ENCODE peak calls at places on chromosomes 6 and 20, in four cellular contexts. C is right lobe of liver, Q is left ventricle myocardium inferior, O is colonic mucosa. R is an unnamed sample.

GRCh38 chr6:83258517-83258916 is 65.4 kb downstream of the RWDD2A start:
- DNase-seq in C (no peak), Q (no peak), O (no peak), R (no peak)

GRCh38 chr6:63574554-63574900 is 2.2 kb downstream of the LOC128125822 start:
- DNase-seq in C (no peak), Q (no peak), O (no peak), R (no peak)

GRCh38 chr6:79607000-79607399 is 24.1 kb upstream of the SH3BGRL2 start:
- DNase-seq in C (no peak), Q (no peak), O (no peak), R (no peak)

GRCh38 chr6:167517546-167517945 is 192.7 kb downstream of the TTLL2 start:
- DNase-seq in C (no peak), Q (no peak), O (no peak), R (no peak)

GRCh38 chr6:74113901-74114300 is 417.9 kb downstream of the CD109 start:
- DNase-seq in C (no peak), Q (no peak), O (no peak), R (no peak)

GRCh38 chr6:140857734-140858380 is 1274.9 kb upstream of the GJE1 start:
- DNase-seq in C (no peak), Q (no peak), O (no peak), R (no peak)

GRCh38 chr6:4928426-4928825 is 75.4 kb downstream of the RPP40 start:
- DNase-seq in C (no peak), Q (no peak), O (no peak), R (no peak)

GRCh38 chr20:2814587-2815051 is at the start of gene C20orf141:
- DNase-seq in C (no peak), Q (no peak), O (no peak), R (no peak)

GRCh38 chr6:155882527-155883333 is 427.1 kb upstream of the NOX3 start:
- DNase-seq in C (no peak), Q (no peak), O (no peak), R (no peak)

GRCh38 chr6:50845499-50846108 is 26.9 kb downstream of the TFAP2B start:
- DNase-seq in C (no peak), Q (no peak), O (no peak), R (no peak)

GRCh38 chr6:148840256-148840655 is 93.4 kb downstream of the UST start:
- DNase-seq in C (no peak), Q (no peak), O (no peak), R (no peak)

GRCh38 chr6:37552267-37552666 is 52.6 kb upstream of the CCDC167 start:
- DNase-seq in C (no peak), Q (no peak), O (no peak), R (no peak)

GRCh38 chr6:151370509-151371078 is 20.8 kb downstream of the ZBTB2 start:
- DNase-seq in C (no peak), Q (no peak), O (no peak), R (no peak)

GRCh38 chr20:47727170-47727880 is 58.0 kb downstream of the SULF2 start:
- DNase-seq in C (peak), Q (peak), O (peak), R (peak)

GRCh38 chr20:50380697-50381040 is 129.5 kb upstream of the PTPN1 start:
- DNase-seq in C (peak), Q (no peak), O (peak), R (no peak)

GRCh38 chr20:38723069-38723981 is 961 bp upstream of the SLC32A1 start:
- DNase-seq in C (no peak), Q (no peak), O (no peak), R (no peak)

GRCh38 chr6:17855381-17855780 is 132.1 kb downstream of the KIF13A start:
- DNase-seq in C (no peak), Q (no peak), O (no peak), R (no peak)

GRCh38 chr6:36874016-36874442 is 574 bp downstream of the PPIL1 start:
- DNase-seq in C (no peak), Q (no peak), O (peak), R (no peak)

GRCh38 chr20:36153754-36154695 is 515 bp upstream of the EPB41L1 start:
- DNase-seq in C (peak), Q (peak), O (peak), R (peak)

GRCh38 chr6:44100088-44100550 is 27.1 kb downstream of the MRPL14 start:
- DNase-seq in C (no peak), Q (no peak), O (no peak), R (no peak)

GRCh38 chr6:154243793-154244768 is 112.5 kb downstream of the IPCEF1 start:
- DNase-seq in C (no peak), Q (no peak), O (no peak), R (no peak)

GRCh38 chr20:38043512-38044300 is 10.2 kb downstream of the RPRD1B start:
- DNase-seq in C (no peak), Q (no peak), O (no peak), R (no peak)

GRCh38 chr6:7166410-7167293 is 58.9 kb downstream of the RREB1 start:
- DNase-seq in C (peak), Q (no peak), O (peak), R (no peak)

GRCh38 chr6:26312501-26313390 is 52.3 kb upstream of the BTN3A2 start:
- DNase-seq in C (peak), Q (peak), O (peak), R (peak)

GRCh38 chr6:55875420-55875819 is at the start of gene BMP5:
- DNase-seq in C (no peak), Q (no peak), O (no peak), R (no peak)

GRCh38 chr6:25419879-25420278 is 140.7 kb downstream of the CARMIL1 start:
- DNase-seq in C (no peak), Q (no peak), O (no peak), R (no peak)

GRCh38 chr6:21447987-21448386 is 145.6 kb upstream of the SOX4 start:
- DNase-seq in C (no peak), Q (no peak), O (no peak), R (no peak)

GRCh38 chr6:13733178-13733851 is 21.7 kb upstream of the RANBP9 start:
- DNase-seq in C (peak), Q (peak), O (peak), R (no peak)

GRCh38 chr20:33694666-33695065 is 8.5 kb upstream of the E2F1 start:
- DNase-seq in C (no peak), Q (no peak), O (no peak), R (no peak)

GRCh38 chr6:93278241-93278640 is 141.1 kb downstream of the EPHA7 start:
- DNase-seq in C (no peak), Q (no peak), O (no peak), R (no peak)

GRCh38 chr20:51221103-51221502 is 198.2 kb upstream of the KCNG1 start:
- DNase-seq in C (no peak), Q (no peak), O (no peak), R (no peak)

GRCh38 chr20:38735172-38735571 is 10.9 kb downstream of the SLC32A1 start:
- DNase-seq in C (no peak), Q (no peak), O (no peak), R (no peak)

GRCh38 chr6:145895802-145896201 is 68.4 kb downstream of the SHPRH start:
- DNase-seq in C (no peak), Q (no peak), O (no peak), R (no peak)

GRCh38 chr6:121382467-121383121 is 48.3 kb upstream of the TBC1D32 start:
- DNase-seq in C (no peak), Q (no peak), O (peak), R (no peak)

GRCh38 chr6:90121982-90122381 is 174.7 kb downstream of the BACH2 start:
- DNase-seq in C (no peak), Q (no peak), O (no peak), R (no peak)

GRCh38 chr6:156351346-156351966 is 425.7 kb upstream of the ARID1B start:
- DNase-seq in C (no peak), Q (no peak), O (no peak), R (no peak)

GRCh38 chr6:40320441-40320840 is 266.7 kb downstream of the LRFN2 start:
- DNase-seq in C (peak), Q (no peak), O (no peak), R (no peak)

GRCh38 chr6:135146160-135146920 is 34.8 kb upstream of the MYB start:
- DNase-seq in C (no peak), Q (no peak), O (no peak), R (no peak)

GRCh38 chr6:157711060-157711459 is 112.0 kb upstream of the SNX9 start:
- DNase-seq in C (no peak), Q (no peak), O (no peak), R (no peak)

GRCh38 chr6:157708933-157709332 is 114.1 kb upstream of the SNX9 start:
- DNase-seq in C (no peak), Q (no peak), O (no peak), R (no peak)

GRCh38 chr6:157712585-157713295 is 110.3 kb upstream of the SNX9 start:
- DNase-seq in C (no peak), Q (no peak), O (no peak), R (no peak)

GRCh38 chr6:157709514-157709913 is 113.5 kb upstream of the SNX9 start:
- DNase-seq in C (no peak), Q (no peak), O (no peak), R (no peak)

DNA sequence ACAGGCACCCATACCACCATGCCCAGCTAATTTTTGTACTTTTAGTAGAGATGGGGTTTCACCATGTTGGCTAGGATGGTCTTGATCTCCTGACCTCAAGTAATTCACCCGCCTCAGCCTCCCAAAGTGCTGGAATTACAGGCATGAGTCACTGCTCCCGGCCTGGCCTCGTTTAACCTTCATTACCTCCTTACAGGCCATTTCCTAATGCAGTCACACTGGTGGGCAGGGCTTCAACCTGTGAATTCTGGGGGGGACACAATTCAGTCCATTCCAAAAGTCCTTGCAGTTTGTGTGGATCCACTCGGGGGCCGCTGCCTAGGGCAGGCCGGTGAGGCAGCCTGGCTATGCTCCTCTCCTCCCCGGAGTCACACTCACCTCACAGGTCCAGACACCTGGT is 112.4 kb upstream of the SNX9 start:
- DNase-seq in C (no peak), Q (no peak), O (no peak), R (no peak)
- H3K27ac ChIP-seq in C (no peak), Q (no peak), O (no peak), R (no peak)

GRCh38 chr6:161168281-161168891 is 105.5 kb downstream of the AGPAT4 start:
- DNase-seq in C (peak), Q (no peak), O (peak), R (no peak)

GRCh38 chr6:161171207-161171606 is 102.7 kb downstream of the AGPAT4 start:
- DNase-seq in C (no peak), Q (no peak), O (no peak), R (no peak)

GRCh38 chr6:161169060-161169459 is 104.8 kb downstream of the AGPAT4 start:
- DNase-seq in C (no peak), Q (no peak), O (no peak), R (no peak)

GRCh38 chr6:161166677-161167076 is 107.2 kb downstream of the AGPAT4 start:
- DNase-seq in C (no peak), Q (no peak), O (no peak), R (no peak)

DNA sequence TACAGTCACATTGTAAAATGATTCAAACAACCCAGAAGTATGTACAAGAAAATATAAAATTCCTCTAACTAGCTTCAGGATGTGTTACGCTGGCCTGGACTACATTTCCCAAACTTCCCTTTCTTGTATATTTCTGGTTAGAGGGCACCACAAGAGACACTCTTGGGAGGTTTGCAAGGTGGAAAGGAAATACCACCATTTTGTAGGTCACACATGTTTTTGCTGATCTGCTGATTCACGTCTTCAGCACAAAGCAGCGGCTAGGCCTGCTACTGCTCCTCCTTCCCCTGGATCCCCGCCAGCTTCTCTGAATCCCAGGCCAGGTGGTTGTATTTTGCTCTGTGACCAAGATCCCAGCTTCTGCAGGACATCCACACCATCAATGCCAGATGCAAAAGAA is 104.2 kb downstream of the AGPAT4 start:
- DNase-seq in C (peak), Q (no peak), O (no peak), R (no peak)
- H3K4me3 ChIP-seq in C (no peak), Q (no peak), O (no peak), R (no peak)

DNA sequence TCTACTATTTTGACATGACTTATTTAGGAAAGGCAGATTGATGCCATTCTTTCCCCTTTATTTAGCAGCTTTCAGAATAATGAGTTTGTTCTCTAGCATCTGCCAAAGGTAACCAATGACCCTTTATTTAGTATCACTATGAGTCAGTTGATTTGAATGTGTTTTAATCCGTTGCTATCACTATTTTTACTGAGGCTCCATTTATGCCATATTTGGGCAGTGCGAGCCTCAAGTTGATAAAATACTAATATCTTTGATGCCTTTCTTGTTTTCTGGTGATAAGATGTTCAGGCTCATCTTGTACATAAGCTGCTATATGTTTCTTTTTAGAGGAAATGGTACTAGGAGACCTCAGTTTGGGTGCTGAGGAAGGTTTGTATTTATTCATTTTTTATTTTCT is 15.6 kb upstream of the NOTCH4 start:
- DNase-seq in C (no peak), Q (no peak), O (no peak), R (no peak)
- H3K27ac ChIP-seq in C (no peak), Q (no peak), O (no peak), R (no peak)

GRCh38 chr20:63167026-63167917 is 48.7 kb downstream of the YTHDF1 start:
- DNase-seq in C (no peak), Q (no peak), O (no peak), R (no peak)
- H3K4me3 ChIP-seq in C (no peak), Q (no peak), O (no peak), R (no peak)

DNA sequence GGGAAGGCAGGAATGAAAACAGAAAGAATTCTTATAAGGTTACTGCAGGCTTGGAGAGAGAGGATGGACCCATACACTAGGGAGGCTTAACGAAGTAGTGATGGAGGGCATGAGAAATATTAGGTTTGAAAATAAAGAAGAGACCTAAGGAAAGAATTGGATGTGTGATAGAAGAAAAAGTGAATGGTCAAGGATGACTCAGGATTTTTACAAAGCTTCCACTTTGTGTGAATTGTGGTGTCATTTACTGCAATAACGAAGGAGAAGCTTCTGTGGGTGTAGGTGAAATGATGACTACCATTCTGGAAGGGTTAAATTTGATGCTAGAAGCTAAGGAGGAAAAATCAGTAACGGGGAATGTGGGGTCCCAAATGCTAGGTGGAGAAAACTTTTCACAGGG is 191.2 kb downstream of the UTRN start:
- DNase-seq in C (no peak), Q (no peak), O (no peak), R (no peak)
- H3K27ac ChIP-seq in C (no peak), Q (peak), O (no peak), R (no peak)

GRCh38 chr6:75936682-75937081 is 135.8 kb downstream of the IMPG1 start:
- DNase-seq in C (no peak), Q (no peak), O (no peak), R (no peak)

GRCh38 chr6:75932067-75932466 is 140.4 kb downstream of the IMPG1 start:
- DNase-seq in C (no peak), Q (peak), O (no peak), R (no peak)

GRCh38 chr6:75933387-75933975 is 139.0 kb downstream of the IMPG1 start:
- DNase-seq in C (peak), Q (no peak), O (no peak), R (no peak)

GRCh38 chr6:75934643-75935472 is 137.6 kb downstream of the IMPG1 start:
- DNase-seq in C (peak), Q (no peak), O (peak), R (no peak)

DNA sequence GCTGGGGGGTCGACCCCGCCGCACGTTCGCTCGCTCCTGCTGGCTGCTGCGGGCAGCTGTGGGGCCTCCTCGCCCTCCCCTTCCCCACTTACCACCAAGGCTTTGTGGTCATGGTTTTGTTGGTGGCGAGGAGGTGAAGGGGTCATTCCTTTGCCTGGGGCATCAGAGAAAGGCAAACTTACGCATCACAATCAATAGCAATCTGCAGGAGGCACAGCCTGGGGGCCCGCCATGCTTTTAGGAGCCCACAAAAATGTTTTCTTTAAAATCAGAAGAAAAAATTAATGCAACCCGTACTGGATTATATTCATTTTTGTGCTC is 137.0 kb downstream of the IMPG1 start:
- DNase-seq in C (no peak), Q (no peak), O (no peak), R (no peak)
- H3K4me3 ChIP-seq in C (peak), Q (peak), O (peak), R (peak)

DNA sequence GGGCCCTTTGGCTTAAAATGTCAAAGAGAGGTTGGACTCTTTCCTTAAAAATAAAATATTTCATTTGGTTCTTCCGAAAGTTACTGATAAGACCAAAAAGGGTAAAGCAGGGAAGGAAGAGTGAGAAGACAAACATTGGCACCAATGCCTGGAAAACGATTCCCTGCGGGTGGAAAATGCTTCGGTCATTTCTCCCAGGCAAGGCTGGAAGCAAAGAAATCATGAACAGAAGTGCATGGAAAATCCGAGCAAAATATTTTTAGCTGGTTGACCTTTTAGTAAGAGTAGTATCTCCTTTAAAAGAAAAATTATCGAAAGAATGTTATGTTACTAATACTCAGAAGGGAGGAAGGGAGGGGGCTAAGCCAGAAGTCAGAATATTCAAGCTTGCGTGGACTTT is 62.7 kb downstream of the TMEM170B start:
- DNase-seq in C (no peak), Q (no peak), O (no peak), R (no peak)
- H3K27ac ChIP-seq in C (no peak), Q (no peak), O (no peak), R (no peak)

GRCh38 chr6:137872071-137872470 is 5.0 kb downstream of the TNFAIP3 start:
- DNase-seq in C (no peak), Q (no peak), O (no peak), R (no peak)

GRCh38 chr6:137870286-137870685 is 3.2 kb downstream of the TNFAIP3 start:
- DNase-seq in C (no peak), Q (no peak), O (no peak), R (no peak)

GRCh38 chr6:137869781-137870180 is 2.7 kb downstream of the TNFAIP3 start:
- DNase-seq in C (no peak), Q (no peak), O (no peak), R (no peak)

GRCh38 chr6:137870744-137871247 is 3.7 kb downstream of the TNFAIP3 start:
- DNase-seq in C (no peak), Q (no peak), O (no peak), R (no peak)

DNA sequence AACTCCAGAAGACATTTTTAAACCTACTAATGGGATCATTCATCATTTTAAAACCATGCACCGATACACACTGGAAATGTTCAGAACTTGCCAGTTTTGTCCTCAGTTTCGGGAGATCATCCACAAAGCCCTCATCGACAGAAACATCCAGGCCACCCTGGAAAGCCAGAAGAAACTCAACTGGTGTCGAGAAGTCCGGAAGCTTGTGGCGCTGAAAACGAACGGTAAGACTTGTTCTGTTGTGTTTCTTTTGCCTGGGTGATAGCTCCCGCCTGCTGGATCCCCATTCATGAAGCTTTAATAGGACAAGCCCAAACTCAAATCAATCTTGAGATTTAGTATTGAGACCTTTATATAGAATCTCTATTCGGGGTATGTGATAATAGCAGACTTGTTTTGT is 4.2 kb downstream of the TNFAIP3 start:
- DNase-seq in C (no peak), Q (no peak), O (no peak), R (no peak)
- H3K4me3 ChIP-seq in C (no peak), Q (peak), O (no peak), R (peak)